ENCODE peak calls at places on chromosomes 5 and 9, in ten cellular contexts. L is AG04450, R is heart right ventricle, O is body of pancreas, J is tibial nerve, X is esophagus squamous epithelium, S is fibroblast of lung, P is GM12865, N is right lobe of liver, E is pancreas. G is an unnamed sample.

GRCh38 chr5:8954801-8955200 is 591.1 kb downstream of the SEMA5A start:
- DNase-seq in O (no peak), S (peak; percentile 33), X (no peak), L (no peak), N (no peak), J (no peak), P (no peak), E (no peak), R (no peak), G (peak; percentile 18)

GRCh38 chr5:120160120-120160895 is 303.8 kb upstream of the PRR16 start:
- DNase-seq in R (no peak), S (peak; percentile 86), O (no peak), J (no peak), L (peak; percentile 37), N (no peak), E (no peak), X (no peak), P (no peak), G (peak; percentile 73)

GRCh38 chr9:77770340-77770739 is 122.2 kb upstream of the GNA14 start:
- DNase-seq in O (no peak), X (no peak), E (no peak), P (no peak), N (no peak), L (no peak), J (no peak), S (no peak), R (no peak), G (peak; percentile 41)

GRCh38 chr9:8760000-8760767 is 960.6 kb upstream of the DMAC1 start:
- DNase-seq in N (no peak), E (no peak), O (no peak), X (no peak), S (no peak), J (no peak), P (no peak), R (no peak), L (no peak), G (no peak)

GRCh38 chr5:38994329-38994927 is 79.8 kb downstream of the RICTOR start:
- DNase-seq in O (peak; percentile 42), J (peak; percentile 34), N (peak; percentile 49), X (no peak), L (peak; percentile 24), R (peak; percentile 20), E (peak; percentile 45), P (no peak), S (peak; percentile 84), G (peak; percentile 75)

GRCh38 chr9:29213374-29214161 is 1640.3 kb upstream of the C9orf72 start:
- DNase-seq in E (peak; percentile 12), S (no peak), O (peak; percentile 15), X (no peak), J (no peak), R (no peak), N (no peak), L (no peak), P (no peak), G (no peak)

GRCh38 chr5:98309785-98310566 is 463.5 kb upstream of the RGMB start:
- DNase-seq in N (no peak), J (no peak), O (no peak), P (peak; percentile 62), L (peak; percentile 83), R (peak; percentile 12), E (peak; percentile 5), X (no peak), S (peak; percentile 90), G (peak; percentile 98)

GRCh38 chr5:124980174-124980941 is 233.9 kb upstream of the ZNF608 start:
- DNase-seq in N (no peak), X (no peak), O (no peak), R (no peak), P (peak; percentile 69), S (no peak), L (no peak), J (no peak), E (no peak), G (no peak)

GRCh38 chr5:179802207-179802883 is 4.3 kb downstream of the MGAT4B start:
- DNase-seq in J (no peak), P (no peak), R (no peak), L (no peak), X (no peak), E (peak; percentile 24), O (peak; percentile 25), S (no peak), N (peak; percentile 92), G (no peak)

GRCh38 chr5:132437604-132438275 is 52.8 kb downstream of the IRF1 start:
- DNase-seq in S (peak; percentile 89), L (peak; percentile 89), R (peak; percentile 90), X (no peak), N (peak; percentile 71), J (peak; percentile 67), E (no peak), P (peak; percentile 89), O (peak; percentile 32), G (peak; percentile 91)

GRCh38 chr9:99489043-99489378 is 266.9 kb downstream of the SEC61B start:
- DNase-seq in J (no peak), X (no peak), E (no peak), P (no peak), R (no peak), L (peak; percentile 16), O (no peak), S (peak; percentile 90), N (no peak), G (peak; percentile 85)

GRCh38 chr9:133948138-133948537 is 44.0 kb downstream of the VAV2 start:
- DNase-seq in P (no peak), R (no peak), E (no peak), N (no peak), O (no peak), S (no peak), L (no peak), X (no peak), J (no peak), G (no peak)

GRCh38 chr9:120348951-120349429 is 231.0 kb downstream of the CDK5RAP2 start:
- DNase-seq in P (peak; percentile 37), S (peak; percentile 63), O (no peak), J (no peak), L (no peak), R (peak; percentile 15), N (peak; percentile 58), E (peak; percentile 36), X (no peak), G (peak; percentile 72)

GRCh38 chr5:171842777-171843053 is 57.1 kb downstream of the SMIM23 start:
- DNase-seq in J (no peak), S (no peak), R (no peak), O (no peak), P (no peak), L (no peak), N (no peak), X (no peak), E (no peak), G (no peak)

GRCh38 chr5:59188415-59189225 is 605.7 kb downstream of the RAB3C start:
- DNase-seq in E (peak; percentile 63), X (no peak), O (peak; percentile 68), N (peak; percentile 64), S (peak; percentile 81), P (peak; percentile 71), R (peak; percentile 66), J (peak; percentile 50), L (no peak), G (peak; percentile 86)

GRCh38 chr9:111231801-111232580 is 98.0 kb downstream of the OR2K2 start:
- DNase-seq in O (no peak), J (no peak), L (no peak), X (no peak), R (no peak), N (no peak), S (no peak), P (peak; percentile 37), E (no peak), G (no peak)

DNA sequence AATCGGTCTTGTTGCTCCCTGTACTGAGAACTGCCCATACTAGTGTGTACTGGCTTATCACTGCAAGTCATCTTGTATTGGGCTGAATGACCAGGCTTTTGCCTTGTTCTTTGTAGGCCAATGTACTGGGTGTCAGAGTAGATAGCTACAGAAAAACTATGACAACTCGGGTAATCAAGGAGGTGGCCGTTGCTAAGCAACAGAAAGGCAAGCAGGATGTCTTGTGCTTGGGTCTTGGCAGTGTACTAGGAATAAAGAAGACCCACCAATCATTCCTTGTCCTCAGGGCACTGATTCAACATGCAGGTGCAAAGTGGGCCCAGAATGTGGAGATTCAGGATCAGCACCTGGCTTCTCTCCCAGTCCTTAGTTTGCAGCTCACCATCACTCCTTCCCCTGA is 11.9 kb upstream of the SHISAL2B start:
- DNase-seq in N (no peak), E (no peak), S (no peak), X (no peak), P (no peak), L (no peak), J (no peak), R (no peak), O (no peak), G (no peak)
- H3K4me3 ChIP-seq in N (no peak overlapping the region), E (no peak overlapping the region), S (no peak overlapping the region), X (no peak overlapping the region), P (no peak overlapping the region), L (no peak overlapping the region), J (no peak overlapping the region), R (no peak overlapping the region), O (no peak overlapping the region), G (no peak overlapping the region)

GRCh38 chr9:104091708-104092107 is 2.4 kb upstream of the SMC2 start:
- DNase-seq in S (peak; percentile 89), J (no peak), N (no peak), E (no peak), X (no peak), O (peak; percentile 14), R (peak; percentile 55), P (no peak), L (peak; percentile 53), G (no peak)
- TF ChIP-seq CTCF in S (peak; percentile 55), J (peak; percentile 6), N (peak; percentile 20), E (no peak), X (peak; percentile 13), O (no peak), R (peak; percentile 69), P (no peak), L (peak; percentile 69), G (no peak)

GRCh38 chr5:138438003-138438723 is 694 bp upstream of the REEP2 start:
- DNase-seq in O (no peak), L (no peak), E (no peak), X (no peak), P (no peak), J (no peak), S (no peak), R (no peak), N (no peak), G (peak; percentile 25)
- H3K4me3 ChIP-seq in O (no peak overlapping the region), L (peak overlapping the region; percentile 74), E (no peak overlapping the region), X (peak overlapping the region; percentile 39), P (peak overlapping the region; percentile 43), J (peak overlapping the region; percentile 27), S (peak overlapping the region; percentile 66), R (peak overlapping the region; percentile 50), N (no peak overlapping the region), G (peak overlapping the region; percentile 64)

DNA sequence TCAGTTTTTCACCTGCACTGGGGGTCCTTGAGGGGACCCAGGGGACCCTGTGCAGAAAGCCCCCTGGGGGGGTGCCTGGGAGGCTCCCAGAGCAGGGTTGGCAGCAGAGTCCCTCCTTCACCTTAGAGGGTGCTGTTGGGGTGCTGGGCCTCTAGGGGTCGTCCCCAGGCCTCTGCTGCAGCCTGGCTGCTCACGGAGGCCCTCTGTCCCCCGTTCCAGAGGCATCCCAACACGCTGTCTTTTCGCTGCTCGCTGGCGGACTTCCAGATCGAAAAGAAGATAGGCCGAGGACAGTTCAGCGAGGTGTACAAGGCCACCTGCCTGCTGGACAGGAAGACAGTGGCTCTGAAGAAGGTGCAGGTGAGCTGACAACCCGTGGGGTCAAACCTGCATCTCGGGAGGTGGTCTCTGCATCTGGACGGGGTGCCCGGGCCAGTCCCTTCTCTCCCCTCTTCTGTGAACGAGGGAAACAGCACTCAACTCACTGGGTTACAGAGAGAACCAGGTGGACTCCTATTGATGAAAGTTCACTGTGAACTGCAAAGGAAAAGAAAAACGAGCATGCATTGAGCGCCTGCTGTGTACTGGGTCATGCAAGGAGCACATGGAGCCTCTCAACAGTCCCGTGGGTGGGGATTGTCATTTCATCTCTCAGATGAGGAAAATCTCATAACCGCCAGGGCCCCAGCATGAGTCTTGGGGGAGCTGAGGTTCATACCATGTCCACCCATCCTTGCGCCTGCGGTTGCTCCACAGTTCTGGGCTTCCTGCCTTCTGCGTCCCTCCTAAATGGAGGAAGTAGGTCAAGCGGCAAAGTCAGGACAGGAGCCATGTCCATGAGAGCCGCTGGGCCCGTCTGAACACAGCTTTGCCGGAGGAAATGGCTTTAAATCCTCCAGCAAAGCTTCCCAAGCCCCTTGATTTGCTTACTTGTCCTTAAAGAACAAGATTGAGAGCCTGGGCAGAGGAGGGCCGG is 54.8 kb downstream of the NEK6 start:
- DNase-seq in R (no peak), S (no peak), O (no peak), L (no peak), J (no peak), N (no peak), E (no peak), P (no peak), X (no peak), G (no peak)
- TF ChIP-seq CTCF in R (no peak), S (no peak), O (no peak), L (no peak), J (no peak), N (no peak), E (no peak), P (no peak), X (no peak), G (no peak)